ENCODE peak calls at places on chromosomes 3 and 15, in nine cellular contexts. S, F, J, E, L, O, T, V and M are unnamed samples.

GRCh38 chr3:134768116-134768515 is 26.9 kb upstream of the EPHB1 start:
- DNase-seq in S (no peak), F (no peak), J (no peak), E (no peak), L (no peak), O (no peak), T (no peak), V (no peak), M (no peak)

GRCh38 chr15:26260517-26261133 is 397.5 kb upstream of the ATP10A start:
- DNase-seq in S (peak), F (peak), J (no peak), E (peak), L (peak), O (peak), T (no peak), V (no peak), M (peak)

GRCh38 chr15:34647569-34648334 is 64.3 kb upstream of the GOLGA8B start:
- DNase-seq in S (no peak), F (no peak), J (no peak), E (no peak), L (peak), O (no peak), T (no peak), V (no peak), M (no peak)

GRCh38 chr3:138354376-138354775 is 6.0 kb downstream of the MRAS start:
- DNase-seq in S (no peak), F (no peak), J (no peak), E (no peak), L (no peak), O (no peak), T (no peak), V (no peak), M (no peak)

GRCh38 chr15:33007295-33007855 is 187.1 kb downstream of the FMN1 start:
- DNase-seq in S (no peak), F (peak), J (peak), E (peak), L (peak), O (no peak), T (no peak), V (no peak), M (no peak)

GRCh38 chr3:169118666-169119370 is 544.7 kb downstream of the MECOM start:
- DNase-seq in S (no peak), F (no peak), J (no peak), E (no peak), L (no peak), O (no peak), T (no peak), V (no peak), M (no peak)

GRCh38 chr3:55059027-55059629 is 131.3 kb upstream of the LRTM1 start:
- DNase-seq in S (no peak), F (peak), J (peak), E (peak), L (no peak), O (no peak), T (no peak), V (no peak), M (no peak)

GRCh38 chr15:100900895-100901169 is 18.3 kb upstream of the LRRK1 start:
- DNase-seq in S (no peak), F (no peak), J (no peak), E (no peak), L (no peak), O (no peak), T (no peak), V (no peak), M (no peak)

GRCh38 chr3:117671707-117672318 is 962.2 kb downstream of the TUSC7 start:
- DNase-seq in S (no peak), F (no peak), J (no peak), E (no peak), L (no peak), O (no peak), T (no peak), V (peak), M (no peak)

GRCh38 chr3:64464955-64465354 is 222.8 kb downstream of the ADAMTS9 start:
- DNase-seq in S (no peak), F (no peak), J (no peak), E (no peak), L (no peak), O (no peak), T (no peak), V (no peak), M (no peak)

GRCh38 chr3:190183121-190183520 is 62.4 kb upstream of the P3H2 start:
- DNase-seq in S (no peak), F (peak), J (no peak), E (peak), L (no peak), O (no peak), T (no peak), V (no peak), M (no peak)

GRCh38 chr3:95721938-95722337 is 1092.5 kb upstream of the EPHA6 start:
- DNase-seq in S (no peak), F (no peak), J (peak), E (no peak), L (peak), O (no peak), T (no peak), V (no peak), M (no peak)

GRCh38 chr3:147838650-147839049 is 429.5 kb downstream of the ZIC1 start:
- DNase-seq in S (no peak), F (no peak), J (no peak), E (peak), L (peak), O (no peak), T (no peak), V (no peak), M (peak)

GRCh38 chr3:150062492-150062891 is 91.8 kb upstream of the PFN2 start:
- DNase-seq in S (no peak), F (peak), J (no peak), E (peak), L (no peak), O (no peak), T (no peak), V (no peak), M (no peak)

GRCh38 chr15:80480909-80481308 is 76.7 kb downstream of the ARNT2 start:
- DNase-seq in S (no peak), F (peak), J (no peak), E (peak), L (no peak), O (no peak), T (no peak), V (no peak), M (no peak)